ENCODE peak calls at places on chromosomes 13 and 19, in ten cellular contexts. One of them, this sample, is unnamed.

GRCh38 chr13:29140277-29140676 is 320.1 kb downstream of the MTUS2 start:
- DNase-seq in EL: peak
- DNase-seq in heart right ventricle: peak
- DNase-seq in cardiac muscle cell: peak
- DNase-seq in SW480: peak
- DNase-seq in CD4-positive, CD25-positive, alpha-beta regulatory T cell: no peak
- DNase-seq in globus pallidus: peak
- DNase-seq in stimulated activated CD8-positive, alpha-beta memory T cell treated with anti-CD3 and anti-CD28 coated beads, Interleukin-2, amount 100 ng/mL, for 48 hours: no peak
- DNase-seq in right cardiac atrium: peak
- DNase-seq in RWPE1: no peak
- DNase-seq in this sample: no peak

GRCh38 chr13:102777716-102778115 is 4.1 kb upstream of the TEX30 start:
- DNase-seq in EL: no peak
- DNase-seq in heart right ventricle: no peak
- DNase-seq in cardiac muscle cell: no peak
- DNase-seq in SW480: no peak
- DNase-seq in CD4-positive, CD25-positive, alpha-beta regulatory T cell: no peak
- DNase-seq in globus pallidus: no peak
- DNase-seq in stimulated activated CD8-positive, alpha-beta memory T cell treated with anti-CD3 and anti-CD28 coated beads, Interleukin-2, amount 100 ng/mL, for 48 hours: no peak
- DNase-seq in right cardiac atrium: no peak
- DNase-seq in RWPE1: no peak
- DNase-seq in this sample: no peak

GRCh38 chr19:44875666-44876418 is 15.2 kb upstream of the TOMM40 start:
- DNase-seq in EL: peak
- DNase-seq in heart right ventricle: no peak
- DNase-seq in cardiac muscle cell: peak
- DNase-seq in SW480: peak
- DNase-seq in CD4-positive, CD25-positive, alpha-beta regulatory T cell: no peak
- DNase-seq in globus pallidus: no peak
- DNase-seq in stimulated activated CD8-positive, alpha-beta memory T cell treated with anti-CD3 and anti-CD28 coated beads, Interleukin-2, amount 100 ng/mL, for 48 hours: no peak
- DNase-seq in right cardiac atrium: peak
- DNase-seq in RWPE1: no peak
- DNase-seq in this sample: no peak

GRCh38 chr13:40522234-40522633 is 144.2 kb downstream of the FOXO1 start:
- DNase-seq in EL: no peak
- DNase-seq in heart right ventricle: no peak
- DNase-seq in cardiac muscle cell: peak
- DNase-seq in SW480: no peak
- DNase-seq in CD4-positive, CD25-positive, alpha-beta regulatory T cell: peak
- DNase-seq in globus pallidus: no peak
- DNase-seq in stimulated activated CD8-positive, alpha-beta memory T cell treated with anti-CD3 and anti-CD28 coated beads, Interleukin-2, amount 100 ng/mL, for 48 hours: no peak
- DNase-seq in right cardiac atrium: no peak
- DNase-seq in RWPE1: no peak
- DNase-seq in this sample: no peak

GRCh38 chr19:47310819-47311218 is 1.2 kb downstream of the C5AR1 start:
- DNase-seq in EL: peak
- DNase-seq in heart right ventricle: peak
- DNase-seq in cardiac muscle cell: peak
- DNase-seq in SW480: peak
- DNase-seq in CD4-positive, CD25-positive, alpha-beta regulatory T cell: no peak
- DNase-seq in globus pallidus: no peak
- DNase-seq in stimulated activated CD8-positive, alpha-beta memory T cell treated with anti-CD3 and anti-CD28 coated beads, Interleukin-2, amount 100 ng/mL, for 48 hours: no peak
- DNase-seq in right cardiac atrium: peak
- DNase-seq in RWPE1: peak
- DNase-seq in this sample: no peak

GRCh38 chr19:51368366-51369282 is at the start of gene CLDND2:
- DNase-seq in EL: no peak
- DNase-seq in heart right ventricle: no peak
- DNase-seq in cardiac muscle cell: no peak
- DNase-seq in SW480: peak
- DNase-seq in CD4-positive, CD25-positive, alpha-beta regulatory T cell: no peak
- DNase-seq in globus pallidus: peak
- DNase-seq in stimulated activated CD8-positive, alpha-beta memory T cell treated with anti-CD3 and anti-CD28 coated beads, Interleukin-2, amount 100 ng/mL, for 48 hours: no peak
- DNase-seq in right cardiac atrium: peak
- DNase-seq in RWPE1: no peak
- DNase-seq in this sample: no peak

GRCh38 chr19:1953037-1953436 is 12.1 kb downstream of the CSNK1G2 start:
- DNase-seq in EL: no peak
- DNase-seq in heart right ventricle: no peak
- DNase-seq in cardiac muscle cell: no peak
- DNase-seq in SW480: no peak
- DNase-seq in CD4-positive, CD25-positive, alpha-beta regulatory T cell: no peak
- DNase-seq in globus pallidus: no peak
- DNase-seq in stimulated activated CD8-positive, alpha-beta memory T cell treated with anti-CD3 and anti-CD28 coated beads, Interleukin-2, amount 100 ng/mL, for 48 hours: no peak
- DNase-seq in right cardiac atrium: peak
- DNase-seq in RWPE1: no peak
- DNase-seq in this sample: no peak

GRCh38 chr19:30222428-30222873 is 149.7 kb upstream of the ZNF536 start:
- DNase-seq in EL: no peak
- DNase-seq in heart right ventricle: no peak
- DNase-seq in cardiac muscle cell: no peak
- DNase-seq in SW480: no peak
- DNase-seq in CD4-positive, CD25-positive, alpha-beta regulatory T cell: no peak
- DNase-seq in globus pallidus: no peak
- DNase-seq in stimulated activated CD8-positive, alpha-beta memory T cell treated with anti-CD3 and anti-CD28 coated beads, Interleukin-2, amount 100 ng/mL, for 48 hours: no peak
- DNase-seq in right cardiac atrium: peak
- DNase-seq in RWPE1: no peak
- DNase-seq in this sample: no peak

GRCh38 chr19:16497042-16497441 is 848 bp downstream of the C19orf44 start:
- DNase-seq in EL: no peak
- DNase-seq in heart right ventricle: no peak
- DNase-seq in cardiac muscle cell: no peak
- DNase-seq in SW480: no peak
- DNase-seq in CD4-positive, CD25-positive, alpha-beta regulatory T cell: no peak
- DNase-seq in globus pallidus: no peak
- DNase-seq in stimulated activated CD8-positive, alpha-beta memory T cell treated with anti-CD3 and anti-CD28 coated beads, Interleukin-2, amount 100 ng/mL, for 48 hours: no peak
- DNase-seq in right cardiac atrium: no peak
- DNase-seq in RWPE1: no peak
- DNase-seq in this sample: no peak

GRCh38 chr13:41668130-41668757 is 210.9 kb downstream of the RGCC start:
- DNase-seq in EL: peak
- DNase-seq in heart right ventricle: peak
- DNase-seq in cardiac muscle cell: peak
- DNase-seq in SW480: peak
- DNase-seq in CD4-positive, CD25-positive, alpha-beta regulatory T cell: peak
- DNase-seq in globus pallidus: peak
- DNase-seq in stimulated activated CD8-positive, alpha-beta memory T cell treated with anti-CD3 and anti-CD28 coated beads, Interleukin-2, amount 100 ng/mL, for 48 hours: no peak
- DNase-seq in right cardiac atrium: peak
- DNase-seq in RWPE1: peak
- DNase-seq in this sample: no peak

This sample was measured in kidney.